ENCODE peak calls at places on chromosome 5, in nine cellular contexts. R is sigmoid colon; Z is CD8-positive, alpha-beta memory T cell; L is SJSA1; Q is trophoblast cell; W is pancreas; I is psoas muscle; C is fibroblast of lung; N is CD4-positive, alpha-beta T cell. V is an unnamed sample.

GRCh38 chr5:135978212-135978631 is 23.4 kb upstream of the LECT2 start:
- DNase-seq in R (no peak), Z (no peak), L (no peak), Q (no peak), W (no peak), I (no peak), C (no peak), N (no peak), V (no peak)

GRCh38 chr5:139389701-139390638 is at the start of gene MZB1:
- DNase-seq in R (no peak), Z (peak; percentile 89), L (no peak), Q (no peak), W (peak; percentile 54), I (peak; percentile 45), C (no peak), N (peak; percentile 25), V (peak; percentile 39)

GRCh38 chr5:147190236-147190815 is 44.5 kb upstream of the STK32A start:
- DNase-seq in R (no peak), Z (no peak), L (no peak), Q (no peak), W (no peak), I (no peak), C (no peak), N (no peak), V (no peak)

GRCh38 chr5:120550358-120550757 is 86.3 kb downstream of the PRR16 start:
- DNase-seq in R (no peak), Z (no peak), L (no peak), Q (peak; percentile 7), W (no peak), I (no peak), C (no peak), N (no peak), V (no peak)

GRCh38 chr5:58925627-58926545 is 343.0 kb downstream of the RAB3C start:
- DNase-seq in R (no peak), Z (no peak), L (no peak), Q (peak; percentile 32), W (no peak), I (no peak), C (no peak), N (no peak), V (no peak)

GRCh38 chr5:119269061-119269579 is 86.7 kb upstream of the TNFAIP8 start:
- DNase-seq in R (peak; percentile 66), Z (peak; percentile 54), L (no peak), Q (peak; percentile 55), W (peak; percentile 56), I (peak; percentile 59), C (peak; percentile 37), N (peak; percentile 34), V (no peak)

GRCh38 chr5:138824924-138825863 is 49.9 kb downstream of the LRRTM2 start:
- DNase-seq in R (no peak), Z (no peak), L (peak; percentile 38), Q (peak; percentile 31), W (no peak), I (no peak), C (peak; percentile 38), N (no peak), V (no peak)

GRCh38 chr5:173265433-173265832 is 30.4 kb upstream of the NKX2-5 start:
- DNase-seq in R (no peak), Z (no peak), L (no peak), Q (peak; percentile 33), W (no peak), I (no peak), C (no peak), N (no peak), V (no peak)

GRCh38 chr5:122720347-122720746 is 54.5 kb upstream of the SNX2 start:
- DNase-seq in R (no peak), Z (no peak), L (no peak), Q (no peak), W (no peak), I (no peak), C (no peak), N (no peak), V (no peak)

GRCh38 chr5:131786036-131786435 is 10.8 kb downstream of the FNIP1 start:
- DNase-seq in R (no peak), Z (no peak), L (no peak), Q (peak; percentile 50), W (no peak), I (no peak), C (no peak), N (no peak), V (no peak)

GRCh38 chr5:54994628-54995027 is 9.2 kb upstream of the ESM1 start:
- DNase-seq in R (no peak), Z (no peak), L (no peak), Q (no peak), W (no peak), I (no peak), C (no peak), N (no peak), V (no peak)

GRCh38 chr5:93163010-93163663 is 417.9 kb downstream of the NR2F1-AS1 start:
- DNase-seq in R (no peak), Z (no peak), L (peak; percentile 72), Q (peak; percentile 75), W (no peak), I (no peak), C (peak; percentile 84), N (no peak), V (no peak)

DNA sequence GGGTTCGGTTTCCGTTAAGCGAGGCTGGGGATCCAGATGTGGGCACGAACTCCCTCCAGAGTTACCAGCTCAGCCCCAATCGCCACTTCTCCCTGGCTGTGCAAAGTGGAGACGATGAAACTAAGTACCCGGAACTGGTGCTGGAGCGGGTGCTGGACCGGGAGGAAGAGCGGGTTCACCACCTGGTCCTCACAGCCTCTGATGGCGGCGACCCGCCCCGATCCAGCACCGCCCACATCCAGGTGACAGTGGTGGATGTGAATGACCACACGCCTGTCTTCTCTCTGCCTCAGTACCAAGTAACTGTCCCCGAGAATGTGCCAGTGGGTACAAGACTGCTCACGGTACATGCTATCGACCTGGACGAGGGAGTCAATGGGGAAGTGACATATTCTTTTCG is 803 bp downstream of the PCDHGA7 start:
- DNase-seq in R (no peak), Z (no peak), L (no peak), Q (no peak), W (no peak), I (no peak), C (no peak), N (no peak), V (no peak)
- H3K9me3 ChIP-seq in R (peaks cover 86% of the 10 kb centered on the region), Z (no peaks in the 10 kb centered on the region), L (peaks cover 31% of the 10 kb centered on the region), Q (peaks cover 23% of the 10 kb centered on the region), W (no peaks in the 10 kb centered on the region), I (no peaks in the 10 kb centered on the region), C (peaks cover 2% of the 10 kb centered on the region), N (peaks cover 55% of the 10 kb centered on the region), V (peaks cover 19% of the 10 kb centered on the region)

GRCh38 chr5:180850434-180851078 is 10.5 kb downstream of the ZFP62 start:
- DNase-seq in R (no peak), Z (no peak), L (no peak), Q (no peak), W (no peak), I (no peak), C (no peak), N (no peak), V (no peak)

GRCh38 chr5:180847053-180847452 is 14.0 kb downstream of the ZFP62 start:
- DNase-seq in R (no peak), Z (no peak), L (no peak), Q (no peak), W (no peak), I (no peak), C (no peak), N (no peak), V (no peak)

GRCh38 chr5:180848878-180849277 is 12.2 kb downstream of the ZFP62 start:
- DNase-seq in R (no peak), Z (no peak), L (no peak), Q (no peak), W (no peak), I (no peak), C (no peak), N (no peak), V (no peak)

GRCh38 chr5:180849827-180850226 is 11.2 kb downstream of the ZFP62 start:
- DNase-seq in R (no peak), Z (no peak), L (no peak), Q (no peak), W (no peak), I (no peak), C (no peak), N (no peak), V (no peak)

DNA sequence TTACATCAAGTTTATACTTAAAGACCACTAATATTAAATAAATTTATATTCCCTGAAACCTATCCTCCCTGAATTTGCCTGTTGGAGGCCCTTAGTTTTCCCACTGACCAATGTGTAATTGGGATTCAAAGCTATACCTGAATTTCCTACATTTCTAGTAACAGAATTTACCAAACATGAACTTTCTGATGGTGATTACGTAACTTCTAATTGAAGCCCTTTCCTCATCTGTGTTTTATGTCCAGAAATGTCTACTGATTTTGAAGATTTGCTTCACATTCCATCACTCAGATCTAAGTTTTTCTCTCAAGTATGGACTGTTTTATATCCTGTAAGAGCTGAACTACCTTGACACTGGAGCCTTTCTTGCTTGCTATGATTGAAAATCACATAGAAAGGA is 12.8 kb downstream of the ZFP62 start:
- DNase-seq in R (no peak), Z (no peak), L (no peak), Q (no peak), W (no peak), I (no peak), C (no peak), N (no peak), V (no peak)
- H3K9me3 ChIP-seq in R (no peaks in the 10 kb centered on the region), Z (peaks cover 25% of the 10 kb centered on the region), L (peaks cover 25% of the 10 kb centered on the region), Q (peaks cover 16% of the 10 kb centered on the region), W (no peaks in the 10 kb centered on the region), I (no peaks in the 10 kb centered on the region), C (peaks cover 13% of the 10 kb centered on the region), N (peaks cover 19% of the 10 kb centered on the region), V (peaks cover 10% of the 10 kb centered on the region)

GRCh38 chr5:82287625-82288024 is 9.5 kb upstream of the RPS23 start:
- DNase-seq in R (no peak), Z (no peak), L (no peak), Q (no peak), W (no peak), I (no peak), C (no peak), N (no peak), V (no peak)

GRCh38 chr5:82290908-82291307 is 12.8 kb upstream of the RPS23 start:
- DNase-seq in R (no peak), Z (no peak), L (no peak), Q (no peak), W (no peak), I (no peak), C (no peak), N (no peak), V (no peak)

GRCh38 chr5:82290005-82290404 is 11.9 kb upstream of the RPS23 start:
- DNase-seq in R (no peak), Z (no peak), L (no peak), Q (no peak), W (no peak), I (no peak), C (no peak), N (no peak), V (no peak)

GRCh38 chr5:82283893-82284292 is 5.7 kb upstream of the RPS23 start:
- DNase-seq in R (no peak), Z (no peak), L (no peak), Q (no peak), W (no peak), I (no peak), C (no peak), N (no peak), V (no peak)

GRCh38 chr5:82285206-82285605 is 7.1 kb upstream of the RPS23 start:
- DNase-seq in R (no peak), Z (no peak), L (no peak), Q (no peak), W (no peak), I (no peak), C (no peak), N (no peak), V (no peak)
- H3K9me3 ChIP-seq in R (no peaks in the 10 kb centered on the region), Z (no peaks in the 10 kb centered on the region), L (no peaks in the 10 kb centered on the region), Q (no peaks in the 10 kb centered on the region), W (no peaks in the 10 kb centered on the region), I (no peaks in the 10 kb centered on the region), C (no peaks in the 10 kb centered on the region), N (no peaks in the 10 kb centered on the region), V (no peaks in the 10 kb centered on the region)

GRCh38 chr5:80755634-80756033 is 100.9 kb upstream of the DHFR start:
- DNase-seq in R (no peak), Z (no peak), L (peak; percentile 21), Q (no peak), W (no peak), I (no peak), C (no peak), N (no peak), V (no peak)
- H3K9me3 ChIP-seq in R (no peaks in the 10 kb centered on the region), Z (no peaks in the 10 kb centered on the region), L (no peaks in the 10 kb centered on the region), Q (no peaks in the 10 kb centered on the region), W (no peaks in the 10 kb centered on the region), I (no peaks in the 10 kb centered on the region), C (no peaks in the 10 kb centered on the region), N (no peaks in the 10 kb centered on the region), V (no peaks in the 10 kb centered on the region)

V was measured in T-helper 17 cell.